ENCODE peak calls at places on chromosomes 7 and 10, in five cellular contexts. One of them, this sample, is unnamed.

GRCh38 chr10:48775206-48775517 is 90.5 kb downstream of the WDFY4 start:
- DNase-seq in uterus: no peak
- DNase-seq in DND-41: no peak
- DNase-seq in adrenal gland: no peak
- DNase-seq in fibroblast of lung: no peak
- DNase-seq in this sample: no peak

GRCh38 chr7:123351506-123352225 is 151.9 kb upstream of the SLC13A1 start:
- DNase-seq in DND-41: no peak
- DNase-seq in fibroblast of lung: no peak
- DNase-seq in adrenal gland: no peak
- DNase-seq in uterus: no peak
- DNase-seq in this sample: no peak

GRCh38 chr7:12729112-12729511 is 41.7 kb downstream of the ARL4A start:
- DNase-seq in adrenal gland: peak
- DNase-seq in uterus: peak
- DNase-seq in DND-41: no peak
- DNase-seq in fibroblast of lung: peak
- DNase-seq in this sample: peak

GRCh38 chr10:108544500-108545120 is 1378.7 kb downstream of the XPNPEP1 start:
- DNase-seq in uterus: no peak
- DNase-seq in adrenal gland: peak
- DNase-seq in DND-41: peak
- DNase-seq in fibroblast of lung: peak
- DNase-seq in this sample: peak

GRCh38 chr7:156680281-156680680 is 39.7 kb downstream of the RNF32 start:
- DNase-seq in fibroblast of lung: peak
- DNase-seq in adrenal gland: no peak
- DNase-seq in DND-41: no peak
- DNase-seq in uterus: no peak
- DNase-seq in this sample: no peak

GRCh38 chr7:135211179-135211945 is at the start of gene WDR91:
- DNase-seq in DND-41: peak
- DNase-seq in uterus: peak
- DNase-seq in adrenal gland: peak
- DNase-seq in fibroblast of lung: peak
- DNase-seq in this sample: peak

GRCh38 chr7:140304071-140304799 is 94.1 kb downstream of the SLC37A3 start:
- DNase-seq in uterus: no peak
- DNase-seq in fibroblast of lung: peak
- DNase-seq in DND-41: peak
- DNase-seq in adrenal gland: no peak
- DNase-seq in this sample: no peak

GRCh38 chr7:100472121-100472851 is 6.7 kb downstream of the TSC22D4 start:
- DNase-seq in fibroblast of lung: no peak
- DNase-seq in uterus: no peak
- DNase-seq in adrenal gland: no peak
- DNase-seq in DND-41: no peak
- DNase-seq in this sample: no peak

GRCh38 chr7:1446611-1447032 is 12.6 kb downstream of the MICALL2 start:
- DNase-seq in adrenal gland: peak
- DNase-seq in fibroblast of lung: no peak
- DNase-seq in DND-41: no peak
- DNase-seq in uterus: no peak
- DNase-seq in this sample: no peak

GRCh38 chr7:134703781-134704180 is 57.1 kb downstream of the BPGM start:
- DNase-seq in fibroblast of lung: peak
- DNase-seq in adrenal gland: peak
- DNase-seq in uterus: peak
- DNase-seq in DND-41: no peak
- DNase-seq in this sample: no peak

GRCh38 chr10:96820730-96821129 is 11.4 kb upstream of the LCOR start:
- DNase-seq in DND-41: no peak
- DNase-seq in adrenal gland: no peak
- DNase-seq in fibroblast of lung: no peak
- DNase-seq in uterus: no peak
- DNase-seq in this sample: no peak

GRCh38 chr7:11474902-11475585 is 357.0 kb downstream of the THSD7A start:
- DNase-seq in uterus: no peak
- DNase-seq in DND-41: no peak
- DNase-seq in adrenal gland: no peak
- DNase-seq in fibroblast of lung: no peak
- DNase-seq in this sample: no peak

GRCh38 chr7:122258971-122259370 is 45.6 kb downstream of the FEZF1 start:
- DNase-seq in uterus: no peak
- DNase-seq in DND-41: no peak
- DNase-seq in fibroblast of lung: no peak
- DNase-seq in adrenal gland: no peak
- DNase-seq in this sample: no peak

GRCh38 chr10:119209050-119209735 is 1.8 kb downstream of the GRK5 start:
- DNase-seq in fibroblast of lung: peak
- DNase-seq in adrenal gland: peak
- DNase-seq in uterus: peak
- DNase-seq in DND-41: peak
- DNase-seq in this sample: peak

GRCh38 chr10:63240807-63241206 is 107.7 kb downstream of the NRBF2 start:
- DNase-seq in DND-41: no peak
- DNase-seq in uterus: no peak
- DNase-seq in fibroblast of lung: peak
- DNase-seq in adrenal gland: no peak
- DNase-seq in this sample: no peak

GRCh38 chr10:93773120-93773519 is 15.4 kb downstream of the LGI1 start:
- DNase-seq in adrenal gland: no peak
- DNase-seq in uterus: no peak
- DNase-seq in fibroblast of lung: no peak
- DNase-seq in DND-41: no peak
- DNase-seq in this sample: no peak

GRCh38 chr10:110772454-110773025 is 99.2 kb upstream of the PDCD4 start:
- DNase-seq in DND-41: no peak
- DNase-seq in adrenal gland: no peak
- DNase-seq in fibroblast of lung: no peak
- DNase-seq in uterus: no peak
- DNase-seq in this sample: no peak

GRCh38 chr7:108004220-108005142 is 1.5 kb upstream of the LAMB1 start:
- DNase-seq in uterus: peak
- DNase-seq in fibroblast of lung: peak
- DNase-seq in adrenal gland: no peak
- DNase-seq in DND-41: no peak
- DNase-seq in this sample: peak

GRCh38 chr10:11301571-11302111 is 284.0 kb downstream of the CELF2 start:
- DNase-seq in uterus: no peak
- DNase-seq in fibroblast of lung: no peak
- DNase-seq in DND-41: no peak
- DNase-seq in adrenal gland: no peak
- DNase-seq in this sample: no peak

GRCh38 chr10:102540023-102540422 is 36.3 kb downstream of the SUFU start:
- DNase-seq in uterus: no peak
- DNase-seq in adrenal gland: no peak
- DNase-seq in fibroblast of lung: no peak
- DNase-seq in DND-41: no peak
- DNase-seq in this sample: no peak

GRCh38 chr7:4610768-4611467 is 71.2 kb upstream of the FOXK1 start:
- DNase-seq in adrenal gland: peak
- DNase-seq in DND-41: peak
- DNase-seq in uterus: peak
- DNase-seq in fibroblast of lung: peak
- DNase-seq in this sample: no peak

GRCh38 chr10:102120987-102121738 is 995 bp upstream of the LDB1 start:
- DNase-seq in adrenal gland: peak
- DNase-seq in uterus: peak
- DNase-seq in DND-41: peak
- DNase-seq in fibroblast of lung: peak
- DNase-seq in this sample: peak

GRCh38 chr7:157980774-157981173 is 606.8 kb downstream of the PTPRN2 start:
- DNase-seq in DND-41: no peak
- DNase-seq in uterus: no peak
- DNase-seq in fibroblast of lung: no peak
- DNase-seq in adrenal gland: no peak
- DNase-seq in this sample: no peak

GRCh38 chr10:119878524-119878923 is 5.9 kb upstream of the MCMBP start:
- DNase-seq in uterus: no peak
- DNase-seq in fibroblast of lung: no peak
- DNase-seq in adrenal gland: no peak
- DNase-seq in DND-41: no peak
- DNase-seq in this sample: no peak

GRCh38 chr7:12139421-12139820 is 71.7 kb upstream of the TMEM106B start:
- DNase-seq in uterus: no peak
- DNase-seq in adrenal gland: no peak
- DNase-seq in DND-41: no peak
- DNase-seq in fibroblast of lung: peak
- DNase-seq in this sample: no peak

GRCh38 chr7:28674359-28674782 is 262.1 kb downstream of the CREB5 start:
- DNase-seq in fibroblast of lung: peak
- DNase-seq in adrenal gland: no peak
- DNase-seq in uterus: no peak
- DNase-seq in DND-41: no peak
- DNase-seq in this sample: no peak

GRCh38 chr10:90458054-90458453 is 399.8 kb downstream of the HTR7 start:
- DNase-seq in uterus: no peak
- DNase-seq in adrenal gland: no peak
- DNase-seq in fibroblast of lung: no peak
- DNase-seq in DND-41: no peak
- DNase-seq in this sample: no peak

GRCh38 chr10:31926765-31927596 is 1.6 kb downstream of the ARHGAP12 start:
- DNase-seq in fibroblast of lung: no peak
- DNase-seq in DND-41: no peak
- DNase-seq in adrenal gland: no peak
- DNase-seq in uterus: no peak
- DNase-seq in this sample: no peak

GRCh38 chr7:43119371-43120069 is 7.1 kb downstream of the HECW1 start:
- DNase-seq in uterus: no peak
- DNase-seq in adrenal gland: no peak
- DNase-seq in DND-41: no peak
- DNase-seq in fibroblast of lung: peak
- DNase-seq in this sample: no peak

GRCh38 chr7:44185729-44186128 is 3.5 kb downstream of the GCK start:
- DNase-seq in adrenal gland: no peak
- DNase-seq in DND-41: no peak
- DNase-seq in fibroblast of lung: no peak
- DNase-seq in uterus: no peak
- DNase-seq in this sample: no peak

GRCh38 chr10:44725404-44725803 is 185.7 kb upstream of the TMEM72 start:
- DNase-seq in uterus: no peak
- DNase-seq in fibroblast of lung: peak
- DNase-seq in adrenal gland: no peak
- DNase-seq in DND-41: no peak
- DNase-seq in this sample: no peak

GRCh38 chr10:60986779-60987178 is 42.8 kb upstream of the RHOBTB1 start:
- DNase-seq in adrenal gland: no peak
- DNase-seq in uterus: no peak
- DNase-seq in fibroblast of lung: no peak
- DNase-seq in DND-41: no peak
- DNase-seq in this sample: no peak

GRCh38 chr7:141362580-141363435 is 188.4 kb upstream of the AGK start:
- DNase-seq in uterus: no peak
- DNase-seq in adrenal gland: peak
- DNase-seq in fibroblast of lung: peak
- DNase-seq in DND-41: no peak
- DNase-seq in this sample: no peak

GRCh38 chr10:110110338-110110737 is 97.1 kb upstream of the MXI1 start:
- DNase-seq in DND-41: no peak
- DNase-seq in adrenal gland: no peak
- DNase-seq in fibroblast of lung: no peak
- DNase-seq in uterus: no peak
- DNase-seq in this sample: no peak

GRCh38 chr10:51079331-51079730 is 5.0 kb downstream of the PRKG1 start:
- DNase-seq in fibroblast of lung: no peak
- DNase-seq in adrenal gland: no peak
- DNase-seq in DND-41: no peak
- DNase-seq in uterus: no peak
- DNase-seq in this sample: no peak
- H3K27ac ChIP-seq in fibroblast of lung: no peak
- H3K27ac ChIP-seq in adrenal gland: no peak
- H3K27ac ChIP-seq in DND-41: no peak
- H3K27ac ChIP-seq in uterus: peak
- H3K27ac ChIP-seq in this sample: no peak

DNA sequence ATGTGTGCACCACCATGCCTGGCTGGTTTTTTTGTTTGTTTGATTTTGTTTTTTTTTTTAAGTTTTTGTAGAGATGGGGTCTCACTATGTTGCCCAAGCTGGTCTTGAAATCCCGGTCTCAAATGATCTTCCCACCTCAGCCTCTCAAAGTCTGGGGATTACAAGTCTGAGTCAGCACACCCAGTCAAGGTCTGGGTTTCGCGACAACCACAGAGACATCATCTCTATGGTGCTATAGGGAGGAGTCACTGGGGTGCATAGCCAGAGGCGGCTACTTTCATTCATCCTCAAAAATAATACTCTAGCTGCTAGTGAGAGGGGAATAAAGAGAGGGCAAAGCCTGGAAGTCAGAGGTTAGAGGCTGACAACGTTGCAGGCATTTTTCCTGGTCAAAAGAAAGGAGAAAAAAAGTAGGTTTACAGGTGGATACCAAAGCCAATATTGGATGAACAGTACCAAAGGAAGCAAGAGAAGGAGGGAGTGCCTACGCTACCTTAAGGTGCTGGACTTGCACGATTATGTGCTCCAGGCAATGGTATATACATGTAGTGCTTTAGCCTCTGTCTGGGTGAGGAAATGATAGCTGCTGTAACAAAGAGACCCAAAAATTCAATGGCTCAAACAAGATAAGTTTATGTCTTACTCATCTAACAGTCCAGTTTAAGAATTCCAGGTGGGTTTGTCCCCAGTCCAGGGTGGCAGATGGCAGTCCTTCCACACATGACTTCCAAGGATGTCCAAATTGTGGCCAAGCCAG is 178.3 kb downstream of the SKIDA1 start:
- DNase-seq in uterus: no peak
- DNase-seq in adrenal gland: no peak
- DNase-seq in fibroblast of lung: no peak
- DNase-seq in DND-41: no peak
- DNase-seq in this sample: no peak
- H3K27ac ChIP-seq in uterus: no peak
- H3K27ac ChIP-seq in adrenal gland: no peak
- H3K27ac ChIP-seq in fibroblast of lung: no peak
- H3K27ac ChIP-seq in DND-41: no peak
- H3K27ac ChIP-seq in this sample: no peak

GRCh38 chr10:35466170-35466569 is 129.9 kb downstream of the CCNY start:
- DNase-seq in DND-41: no peak
- DNase-seq in fibroblast of lung: no peak
- DNase-seq in uterus: no peak
- DNase-seq in adrenal gland: no peak
- DNase-seq in this sample: no peak
- H3K27ac ChIP-seq in DND-41: no peak
- H3K27ac ChIP-seq in fibroblast of lung: no peak
- H3K27ac ChIP-seq in uterus: no peak
- H3K27ac ChIP-seq in adrenal gland: no peak
- H3K27ac ChIP-seq in this sample: no peak

GRCh38 chr7:151728746-151729145 is 148.2 kb downstream of the PRKAG2 start:
- DNase-seq in DND-41: no peak
- DNase-seq in uterus: no peak
- DNase-seq in fibroblast of lung: no peak
- DNase-seq in adrenal gland: no peak
- DNase-seq in this sample: no peak
- H3K27ac ChIP-seq in DND-41: no peak
- H3K27ac ChIP-seq in uterus: peak
- H3K27ac ChIP-seq in fibroblast of lung: no peak
- H3K27ac ChIP-seq in adrenal gland: no peak
- H3K27ac ChIP-seq in this sample: no peak

This sample was measured in pancreas.